ENCODE peak calls at places on chromosomes 4 and X, in ten cellular contexts. B, P, A, E, H, V, I, K, W and X are unnamed samples.

GRCh38 chrX:71846429-71846828 is 64.2 kb upstream of the NHSL2 start:
- DNase-seq in B (no peak), P (peak; percentile 72), A (peak; percentile 9), E (no peak), H (no peak), V (no peak), I (no peak), K (no peak), W (peak; percentile 49), X (no peak)

GRCh38 chr4:88737304-88738015 is 39.8 kb upstream of the NAP1L5 start:
- DNase-seq in B (peak; percentile 65), P (peak; percentile 84), A (no peak), E (no peak), H (peak; percentile 23), V (no peak), I (no peak), K (no peak), W (peak; percentile 30), X (no peak)

GRCh38 chr4:81913427-81913878 is 441.7 kb upstream of the RASGEF1B start:
- DNase-seq in B (peak; percentile 90), P (no peak), A (peak; percentile 49), E (peak; percentile 60), H (no peak), V (peak; percentile 37), I (peak; percentile 54), K (peak; percentile 32), W (peak; percentile 74), X (no peak)

GRCh38 chr4:59553739-59554126 is 1646.4 kb upstream of the ADGRL3 start:
- DNase-seq in B (no peak), P (peak; percentile 52), A (peak; percentile 40), E (no peak), H (no peak), V (no peak), I (peak; percentile 21), K (no peak), W (peak; percentile 11), X (no peak)

GRCh38 chrX:12497832-12498591 is 293.2 kb upstream of the PRPS2 start:
- DNase-seq in B (peak; percentile 79), P (no peak), A (no peak), E (no peak), H (no peak), V (no peak), I (peak; percentile 4), K (peak; percentile 23), W (peak; percentile 19), X (no peak)

GRCh38 chr4:158314756-158315487 is 104.6 kb downstream of the TMEM144 start:
- DNase-seq in B (no peak), P (peak; percentile 97), A (peak; percentile 95), E (no peak), H (no peak), V (no peak), I (peak; percentile 70), K (no peak), W (no peak), X (no peak)

GRCh38 chrX:70496491-70496890 is 51.9 kb downstream of the DLG3 start:
- DNase-seq in B (no peak), P (no peak), A (no peak), E (no peak), H (no peak), V (no peak), I (no peak), K (no peak), W (no peak), X (no peak)

GRCh38 chr4:161448550-161449180 is 715.1 kb downstream of the FSTL5 start:
- DNase-seq in B (no peak), P (no peak), A (no peak), E (no peak), H (no peak), V (no peak), I (no peak), K (no peak), W (no peak), X (no peak)

GRCh38 chr4:8614365-8615193 is 22.0 kb downstream of the CPZ start:
- DNase-seq in B (no peak), P (no peak), A (no peak), E (no peak), H (no peak), V (no peak), I (no peak), K (no peak), W (no peak), X (no peak)

GRCh38 chr4:93199492-93199891 is 629.1 kb upstream of the ATOH1 start:
- DNase-seq in B (peak; percentile 75), P (peak; percentile 8), A (peak; percentile 66), E (no peak), H (no peak), V (no peak), I (peak; percentile 42), K (no peak), W (peak; percentile 59), X (no peak)

GRCh38 chrX:53291596-53291995 is 10.2 kb upstream of the IQSEC2 start:
- DNase-seq in B (no peak), P (no peak), A (no peak), E (no peak), H (no peak), V (no peak), I (no peak), K (no peak), W (no peak), X (no peak)

GRCh38 chr4:88204882-88205281 is 46.4 kb upstream of the ABCG2 start:
- DNase-seq in B (no peak), P (no peak), A (peak; percentile 28), E (no peak), H (no peak), V (no peak), I (peak; percentile 16), K (no peak), W (no peak), X (no peak)

GRCh38 chrX:17608898-17609297 is 128.4 kb upstream of the SCML1 start:
- DNase-seq in B (no peak), P (no peak), A (no peak), E (no peak), H (no peak), V (no peak), I (no peak), K (no peak), W (no peak), X (no peak)

GRCh38 chr4:41006141-41006540 is 208.2 kb downstream of the APBB2 start:
- DNase-seq in B (no peak), P (peak; percentile 42), A (peak; percentile 49), E (no peak), H (no peak), V (no peak), I (no peak), K (no peak), W (no peak), X (no peak)

GRCh38 chrX:12327836-12328235 is 189.6 kb downstream of the FRMPD4 start:
- DNase-seq in B (no peak), P (no peak), A (no peak), E (no peak), H (no peak), V (no peak), I (no peak), K (no peak), W (no peak), X (no peak)

DNA sequence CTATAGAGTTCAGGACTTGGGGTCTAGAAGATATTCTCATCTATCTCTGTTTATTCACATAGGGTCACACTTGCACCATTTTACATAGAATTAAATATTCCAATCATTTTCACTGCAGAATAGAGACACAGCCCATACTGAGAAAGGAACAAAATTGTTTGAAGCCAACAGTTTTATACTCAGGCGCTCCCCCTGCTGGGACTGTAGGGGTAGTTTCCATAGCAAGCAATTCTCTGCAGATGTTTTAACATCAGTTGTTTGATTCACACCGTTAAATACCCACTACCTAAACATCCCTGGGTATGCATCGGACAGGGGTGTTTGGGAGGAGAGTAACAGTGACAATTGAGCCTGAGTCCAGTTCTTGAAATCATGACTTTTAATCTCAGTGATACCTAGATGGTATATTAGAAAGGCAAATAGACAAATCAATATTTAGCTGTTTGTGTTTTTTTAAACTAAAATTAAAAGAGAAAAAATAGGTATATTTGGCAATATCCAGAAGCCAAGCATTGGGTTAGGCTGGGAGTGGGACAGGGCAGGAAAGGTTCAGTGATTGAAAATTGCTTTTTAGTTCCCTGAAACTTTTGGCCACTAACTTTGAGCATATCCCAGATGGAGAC is 33.8 kb downstream of the LONRF3 start:
- DNase-seq in B (peak; percentile 61), P (no peak), A (peak; percentile 53), E (no peak), H (no peak), V (no peak), I (peak; percentile 28), K (no peak), W (peak; percentile 49), X (no peak)
- TF ChIP-seq CTCF in B (peak; percentile 75), P (peak; percentile 59), A (peak; percentile 72), E (no peak), H (peak; percentile 80), V (peak; percentile 37), I (peak; percentile 56), K (no peak), W (peak; percentile 47), X (no peak)

GRCh38 chrX:138748480-138748879 is 37.0 kb upstream of the FGF13 start:
- DNase-seq in B (no peak), P (no peak), A (peak; percentile 3), E (no peak), H (no peak), V (no peak), I (peak; percentile 3), K (no peak), W (peak; percentile 33), X (no peak)
- TF ChIP-seq CTCF in B (peak; percentile 88), P (peak; percentile 47), A (peak; percentile 38), E (peak; percentile 5), H (peak; percentile 55), V (peak; percentile 37), I (peak; percentile 40), K (no peak), W (peak; percentile 50), X (no peak)

DNA sequence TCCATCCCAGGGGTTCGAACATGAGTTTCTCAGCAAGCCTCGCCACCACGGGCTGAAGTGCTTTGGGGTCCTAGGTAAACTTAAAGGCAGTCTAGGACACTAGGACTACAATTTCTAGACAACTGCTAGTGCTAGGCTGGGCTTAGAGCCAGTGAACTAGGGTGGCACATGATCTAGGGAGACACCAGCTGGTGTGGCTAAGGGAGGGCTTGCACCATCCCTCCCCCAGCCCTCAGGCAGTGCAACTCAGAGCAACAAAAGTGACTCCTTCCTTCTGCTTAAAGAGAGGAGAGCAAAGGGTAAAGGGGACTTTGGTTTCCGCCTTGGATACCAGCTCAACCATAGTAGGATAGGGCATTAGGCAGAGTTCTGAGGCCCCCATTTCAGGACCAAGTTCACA is 162.5 kb upstream of the AFF2 start:
- DNase-seq in B (no peak), P (no peak), A (no peak), E (no peak), H (no peak), V (no peak), I (no peak), K (no peak), W (no peak), X (no peak)
- TF ChIP-seq CTCF in B (no peak), P (no peak), A (no peak), E (no peak), H (no peak), V (no peak), I (no peak), K (no peak), W (no peak), X (no peak)

GRCh38 chr4:63558709-63559108 is 850.5 kb downstream of the TECRL start:
- DNase-seq in B (no peak), P (no peak), A (no peak), E (no peak), H (no peak), V (no peak), I (no peak), K (no peak), W (no peak), X (no peak)

GRCh38 chr4:63553123-63553522 is 856.1 kb downstream of the TECRL start:
- DNase-seq in B (peak; percentile 63), P (no peak), A (no peak), E (no peak), H (no peak), V (no peak), I (no peak), K (no peak), W (no peak), X (no peak)

GRCh38 chr4:63556332-63556731 is 852.9 kb downstream of the TECRL start:
- DNase-seq in B (peak; percentile 76), P (no peak), A (no peak), E (no peak), H (no peak), V (no peak), I (peak; percentile 1), K (no peak), W (no peak), X (no peak)
- TF ChIP-seq CTCF in B (peak; percentile 73), P (no peak), A (no peak), E (no peak), H (no peak), V (no peak), I (no peak), K (no peak), W (no peak), X (no peak)